ENCODE peak calls at places on chromosomes 5 and 9, in four cellular contexts. One of them, this sample, is unnamed.
A peak's percentile ranks its signal among the peaks of the same experiment; 100 is the strongest.

GRCh38 chr9:71675129-71675856 is 93.0 kb downstream of the CEMIP2 start:
- DNase-seq in GM12878: no peak
- DNase-seq in HepG2: no peak
- DNase-seq in H1: no peak
- DNase-seq in this sample: no peak

GRCh38 chr9:68947842-68948569 is 65.9 kb downstream of the PRKACG start:
- DNase-seq in GM12878: no peak
- DNase-seq in HepG2: no peak
- DNase-seq in H1: no peak
- DNase-seq in this sample: no peak

GRCh38 chr5:31962321-31962720 is 211.8 kb downstream of the GOLPH3 start:
- DNase-seq in GM12878: no peak
- DNase-seq in HepG2: no peak
- DNase-seq in H1: no peak
- DNase-seq in this sample: no peak

GRCh38 chr5:74895906-74896305 is 29.7 kb upstream of the FAM169A start:
- DNase-seq in GM12878: no peak
- DNase-seq in HepG2: no peak
- DNase-seq in H1: no peak
- DNase-seq in this sample: no peak

GRCh38 chr5:170623576-170624181 is 119.9 kb downstream of the KCNIP1 start:
- DNase-seq in GM12878: no peak
- DNase-seq in HepG2: peak; percentile 20
- DNase-seq in H1: peak; percentile 79
- DNase-seq in this sample: peak; percentile 59

GRCh38 chr5:181203842-181204560 is 995 bp downstream of the TRIM7 start:
- DNase-seq in GM12878: no peak
- DNase-seq in HepG2: no peak
- DNase-seq in H1: no peak
- DNase-seq in this sample: no peak

GRCh38 chr5:81021951-81022687 is 62.0 kb downstream of the RASGRF2 start:
- DNase-seq in GM12878: no peak
- DNase-seq in HepG2: no peak
- DNase-seq in H1: no peak
- DNase-seq in this sample: no peak

GRCh38 chr5:58077966-58078365 is 381.9 kb downstream of the PLK2 start:
- DNase-seq in GM12878: no peak
- DNase-seq in HepG2: no peak
- DNase-seq in H1: no peak
- DNase-seq in this sample: no peak

GRCh38 chr5:143355710-143356109 is 47.8 kb downstream of the NR3C1 start:
- DNase-seq in GM12878: no peak
- DNase-seq in HepG2: peak; percentile 76
- DNase-seq in H1: no peak
- DNase-seq in this sample: peak; percentile 8

GRCh38 chr9:99180662-99181061 is 41.1 kb downstream of the ALG2 start:
- DNase-seq in GM12878: no peak
- DNase-seq in HepG2: no peak
- DNase-seq in H1: no peak
- DNase-seq in this sample: no peak

GRCh38 chr9:24257726-24258125 is 288.0 kb downstream of the IZUMO3 start:
- DNase-seq in GM12878: no peak
- DNase-seq in HepG2: no peak
- DNase-seq in H1: no peak
- DNase-seq in this sample: no peak

GRCh38 chr5:60455589-60455988 is 244.4 kb downstream of the DEPDC1B start:
- DNase-seq in GM12878: no peak
- DNase-seq in HepG2: peak; percentile 53
- DNase-seq in H1: no peak
- DNase-seq in this sample: no peak
- TF ChIP-seq SUZ12 in GM12878: no peak
- TF ChIP-seq SUZ12 in HepG2: no peak
- TF ChIP-seq SUZ12 in H1: no peak
- TF ChIP-seq SUZ12 in this sample: no peak

GRCh38 chr9:112755059-112755458 is 4.5 kb downstream of the SNX30 start:
- DNase-seq in GM12878: no peak
- DNase-seq in HepG2: no peak
- DNase-seq in H1: no peak
- DNase-seq in this sample: no peak

GRCh38 chr9:112752334-112753110 is 2.0 kb downstream of the SNX30 start:
- DNase-seq in GM12878: no peak
- DNase-seq in HepG2: no peak
- DNase-seq in H1: no peak
- DNase-seq in this sample: no peak

GRCh38 chr9:112754578-112754977 is 4.0 kb downstream of the SNX30 start:
- DNase-seq in GM12878: no peak
- DNase-seq in HepG2: no peak
- DNase-seq in H1: no peak
- DNase-seq in this sample: peak; percentile 71

GRCh38 chr9:112755675-112756074 is 5.1 kb downstream of the SNX30 start:
- DNase-seq in GM12878: no peak
- DNase-seq in HepG2: no peak
- DNase-seq in H1: no peak
- DNase-seq in this sample: no peak

DNA sequence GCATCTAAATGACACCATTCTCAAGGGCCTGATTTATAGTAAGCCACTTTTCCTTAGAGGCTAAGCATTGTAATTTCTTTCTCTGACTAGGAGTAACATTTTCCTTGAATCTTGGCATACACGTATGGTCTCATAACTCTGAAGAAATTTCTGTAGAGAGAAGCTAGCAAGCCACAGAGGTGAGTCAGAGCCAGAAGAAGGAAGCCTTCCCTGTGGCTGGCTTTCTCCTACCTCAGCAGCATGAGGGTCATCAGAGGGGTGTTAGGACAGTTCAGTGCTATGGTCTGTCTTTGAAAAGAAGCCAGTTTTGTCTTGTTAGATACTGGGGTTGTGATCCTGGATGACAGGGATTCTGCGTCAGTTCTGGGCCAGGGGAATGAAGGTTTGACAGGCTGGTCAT is 3.2 kb downstream of the SNX30 start:
- DNase-seq in GM12878: no peak
- DNase-seq in HepG2: no peak
- DNase-seq in H1: no peak
- DNase-seq in this sample: no peak
- TF ChIP-seq YY1 in GM12878: no peak
- TF ChIP-seq YY1 in HepG2: no peak
- TF ChIP-seq YY1 in H1: no peak
- TF ChIP-seq YY1 in this sample: no peak

GRCh38 chr5:1564824-1565736 is 41.3 kb upstream of the LPCAT1 start:
- DNase-seq in GM12878: no peak
- DNase-seq in HepG2: peak; percentile 59
- DNase-seq in H1: no peak
- DNase-seq in this sample: no peak

GRCh38 chr5:1564182-1564748 is 40.5 kb upstream of the LPCAT1 start:
- DNase-seq in GM12878: no peak
- DNase-seq in HepG2: peak; percentile 84
- DNase-seq in H1: no peak
- DNase-seq in this sample: no peak

GRCh38 chr5:1570975-1571374 is 47.2 kb upstream of the LPCAT1 start:
- DNase-seq in GM12878: no peak
- DNase-seq in HepG2: peak; percentile 27
- DNase-seq in H1: no peak
- DNase-seq in this sample: no peak

GRCh38 chr5:1565737-1566734 is 42.3 kb upstream of the LPCAT1 start:
- DNase-seq in GM12878: no peak
- DNase-seq in HepG2: no peak
- DNase-seq in H1: no peak
- DNase-seq in this sample: no peak

GRCh38 chr5:1568201-1568979 is 44.6 kb upstream of the LPCAT1 start:
- DNase-seq in GM12878: no peak
- DNase-seq in HepG2: peak; percentile 95
- DNase-seq in H1: no peak
- DNase-seq in this sample: no peak
- H3K4me3 ChIP-seq in GM12878: no peak overlapping the region
- H3K4me3 ChIP-seq in HepG2: peak overlapping the region; percentile 36
- H3K4me3 ChIP-seq in H1: no peak overlapping the region
- H3K4me3 ChIP-seq in this sample: no peak overlapping the region

DNA sequence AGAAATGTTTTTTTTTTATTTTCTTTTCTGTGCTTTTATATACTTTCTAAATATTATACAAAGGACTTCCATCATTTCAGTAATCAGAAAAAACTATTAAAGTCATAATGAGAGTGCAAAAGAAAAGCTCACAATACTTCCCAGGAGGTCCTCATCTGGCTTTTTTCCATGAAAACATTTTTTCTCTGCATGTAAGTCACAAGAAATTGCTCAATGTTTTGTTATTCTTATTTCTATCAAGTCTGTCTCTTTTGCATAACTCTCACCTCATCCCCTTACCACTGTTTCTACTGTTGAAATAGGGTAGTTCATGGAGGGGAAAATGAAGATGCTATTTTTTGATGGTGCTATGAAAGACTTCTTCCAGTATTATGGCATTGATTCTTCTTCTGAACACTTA is 375.0 kb downstream of the TMEM232 start:
- DNase-seq in GM12878: no peak
- DNase-seq in HepG2: no peak
- DNase-seq in H1: no peak
- DNase-seq in this sample: no peak
- TF ChIP-seq SUZ12 in GM12878: no peak
- TF ChIP-seq SUZ12 in HepG2: no peak
- TF ChIP-seq SUZ12 in H1: no peak
- TF ChIP-seq SUZ12 in this sample: no peak

GRCh38 chr9:78860806-78861475 is 564.0 kb downstream of the PSAT1 start:
- DNase-seq in GM12878: no peak
- DNase-seq in HepG2: no peak
- DNase-seq in H1: no peak
- DNase-seq in this sample: no peak
- TF ChIP-seq YY1 in GM12878: no peak
- TF ChIP-seq YY1 in HepG2: no peak
- TF ChIP-seq YY1 in H1: no peak
- TF ChIP-seq YY1 in this sample: no peak

DNA sequence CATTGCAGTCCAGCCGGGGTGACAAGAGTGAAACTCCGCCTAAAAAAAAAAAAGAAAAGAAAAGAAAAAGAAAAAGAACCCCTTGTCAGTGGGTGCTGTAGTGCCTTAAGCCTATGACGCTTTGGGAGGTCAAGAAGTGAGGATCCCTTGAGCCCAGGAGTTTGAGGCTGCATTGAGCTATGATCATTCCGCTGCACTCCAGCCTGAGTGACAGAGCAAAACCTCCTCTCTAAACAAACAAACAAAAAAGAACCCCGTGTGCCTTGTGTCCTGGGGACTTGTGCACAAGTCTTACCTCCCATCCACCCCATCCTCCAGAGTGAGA is 33.5 kb upstream of the STXBP1 start:
- DNase-seq in GM12878: no peak
- DNase-seq in HepG2: no peak
- DNase-seq in H1: no peak
- DNase-seq in this sample: no peak
- H3K4me3 ChIP-seq in GM12878: no peak overlapping the region
- H3K4me3 ChIP-seq in HepG2: peak overlapping the region; percentile 79
- H3K4me3 ChIP-seq in H1: no peak overlapping the region
- H3K4me3 ChIP-seq in this sample: no peak overlapping the region

GRCh38 chr9:89888233-89888632 is 283.4 kb downstream of the GADD45G start:
- DNase-seq in GM12878: no peak
- DNase-seq in HepG2: no peak
- DNase-seq in H1: no peak
- DNase-seq in this sample: no peak

GRCh38 chr9:89884356-89885083 is 279.7 kb downstream of the GADD45G start:
- DNase-seq in GM12878: no peak
- DNase-seq in HepG2: no peak
- DNase-seq in H1: peak; percentile 29
- DNase-seq in this sample: no peak

GRCh38 chr9:89887286-89887685 is 282.5 kb downstream of the GADD45G start:
- DNase-seq in GM12878: no peak
- DNase-seq in HepG2: no peak
- DNase-seq in H1: no peak
- DNase-seq in this sample: no peak

GRCh38 chr9:89885156-89885555 is 280.3 kb downstream of the GADD45G start:
- DNase-seq in GM12878: no peak
- DNase-seq in HepG2: no peak
- DNase-seq in H1: peak; percentile 29
- DNase-seq in this sample: no peak

GRCh38 chr9:89886281-89886700 is 281.5 kb downstream of the GADD45G start:
- DNase-seq in GM12878: no peak
- DNase-seq in HepG2: no peak
- DNase-seq in H1: no peak
- DNase-seq in this sample: no peak
- TF ChIP-seq SUZ12 in GM12878: no peak
- TF ChIP-seq SUZ12 in HepG2: no peak
- TF ChIP-seq SUZ12 in H1: no peak
- TF ChIP-seq SUZ12 in this sample: no peak

GRCh38 chr5:126579716-126580115 is 15.3 kb downstream of the ALDH7A1 start:
- DNase-seq in GM12878: no peak
- DNase-seq in HepG2: no peak
- DNase-seq in H1: no peak
- DNase-seq in this sample: no peak
- TF ChIP-seq YY1 in GM12878: no peak
- TF ChIP-seq YY1 in HepG2: no peak
- TF ChIP-seq YY1 in H1: no peak
- TF ChIP-seq YY1 in this sample: no peak

GRCh38 chr5:7394889-7395431 is 978 bp upstream of the ADCY2 start:
- DNase-seq in GM12878: no peak
- DNase-seq in HepG2: no peak
- DNase-seq in H1: peak; percentile 82
- DNase-seq in this sample: no peak

GRCh38 chr5:7392401-7393024 is 3.4 kb upstream of the ADCY2 start:
- DNase-seq in GM12878: no peak
- DNase-seq in HepG2: peak; percentile 6
- DNase-seq in H1: no peak
- DNase-seq in this sample: peak; percentile 48

GRCh38 chr5:7396169-7397004 is 449 bp downstream of the ADCY2 start:
- DNase-seq in GM12878: no peak
- DNase-seq in HepG2: no peak
- DNase-seq in H1: no peak
- DNase-seq in this sample: no peak

GRCh38 chr5:7395432-7396168 is at the start of gene ADCY2:
- DNase-seq in GM12878: no peak
- DNase-seq in HepG2: no peak
- DNase-seq in H1: peak; percentile 77
- DNase-seq in this sample: no peak

GRCh38 chr5:7393921-7394799 is 1.8 kb upstream of the ADCY2 start:
- DNase-seq in GM12878: no peak
- DNase-seq in HepG2: no peak
- DNase-seq in H1: no peak
- DNase-seq in this sample: no peak
- H3K4me3 ChIP-seq in GM12878: no peak overlapping the region
- H3K4me3 ChIP-seq in HepG2: no peak overlapping the region
- H3K4me3 ChIP-seq in H1: peak overlapping the region; percentile 92
- H3K4me3 ChIP-seq in this sample: peak overlapping the region; percentile 57

GRCh38 chr9:34575775-34576592 is 13.5 kb downstream of the CNTFR start:
- DNase-seq in GM12878: no peak
- DNase-seq in HepG2: no peak
- DNase-seq in H1: no peak
- DNase-seq in this sample: no peak
- TF ChIP-seq SUZ12 in GM12878: no peak
- TF ChIP-seq SUZ12 in HepG2: no peak
- TF ChIP-seq SUZ12 in H1: no peak
- TF ChIP-seq SUZ12 in this sample: no peak

This sample was measured in NT2/D1.